ENCODE peak calls at places on chromosomes 16 and 17, in four cellular contexts. L is hypothalamus; O is amygdala; U is central memory CD4-positive, alpha-beta T cell. S is an unnamed sample.

GRCh38 chr17:12985431-12986285 is 32.2 kb downstream of the ELAC2 start:
- DNase-seq in U (no peak), O (no peak), L (no peak), S (no peak)

GRCh38 chr17:76427457-76428231 is 25.3 kb downstream of the UBE2O start:
- DNase-seq in U (no peak), L (no peak), O (no peak), S (no peak)

GRCh38 chr17:55760643-55761355 is 9.9 kb downstream of the PCTP start:
- DNase-seq in L (no peak), O (no peak), U (no peak), S (no peak)

GRCh38 chr16:20937736-20938135 is 37.2 kb downstream of the LYRM1 start:
- DNase-seq in U (no peak), L (no peak), O (no peak), S (no peak)

GRCh38 chr17:82323514-82324234 is 6.3 kb upstream of the CD7 start:
- DNase-seq in L (no peak), O (no peak), U (no peak), S (no peak)

GRCh38 chr17:80601146-80601545 is 56.5 kb downstream of the RPTOR start:
- DNase-seq in L (no peak), U (no peak), O (no peak), S (no peak)

GRCh38 chr17:35889818-35890773 is 9.9 kb upstream of the CCL5 start:
- DNase-seq in L (no peak), O (no peak), U (no peak), S (no peak)

GRCh38 chr16:78984887-78985464 is 615.6 kb downstream of the MAF start:
- DNase-seq in O (no peak), L (no peak), U (no peak), S (no peak)

GRCh38 chr16:14240216-14240843 is 169.2 kb downstream of the MRTFB start:
- DNase-seq in O (no peak), L (no peak), U (no peak), S (no peak)

GRCh38 chr16:61150351-61150750 is 885.9 kb downstream of the CDH8 start:
- DNase-seq in L (no peak), O (no peak), U (no peak), S (no peak)

GRCh38 chr17:28552201-28552999 is at the start of gene UNC119:
- DNase-seq in U (peak), L (peak), O (no peak), S (peak)

S was measured in Jurkat, Clone E6-1.